ENCODE peak calls at places on chromosomes 6 and 20, in nine cellular contexts. One of them, this sample, is unnamed.

GRCh38 chr6:998551-998950 is 305.6 kb upstream of the EXOC2 start:
- DNase-seq in activated CD4-positive, alpha-beta T cell treated with anti-CD3 and anti-CD28 coated beads for 48 hours: no peak
- DNase-seq in EH: no peak
- DNase-seq in RCC 7860: no peak
- DNase-seq in fibroblast of villous mesenchyme: no peak
- DNase-seq in DMS153: no peak
- DNase-seq in A172: no peak
- DNase-seq in amniotic stem cell: no peak
- DNase-seq in posterior vena cava: no peak
- DNase-seq in this sample: no peak

GRCh38 chr6:107491791-107492674 is 2.1 kb downstream of the SOBP start:
- DNase-seq in amniotic stem cell: no peak
- DNase-seq in posterior vena cava: peak
- DNase-seq in EH: peak
- DNase-seq in activated CD4-positive, alpha-beta T cell treated with anti-CD3 and anti-CD28 coated beads for 48 hours: no peak
- DNase-seq in RCC 7860: no peak
- DNase-seq in fibroblast of villous mesenchyme: peak
- DNase-seq in DMS153: no peak
- DNase-seq in A172: no peak
- DNase-seq in this sample: no peak

GRCh38 chr20:330233-331149 is 5.1 kb downstream of the SOX12 start:
- DNase-seq in EH: peak
- DNase-seq in posterior vena cava: peak
- DNase-seq in activated CD4-positive, alpha-beta T cell treated with anti-CD3 and anti-CD28 coated beads for 48 hours: peak
- DNase-seq in fibroblast of villous mesenchyme: peak
- DNase-seq in RCC 7860: peak
- DNase-seq in A172: peak
- DNase-seq in DMS153: peak
- DNase-seq in amniotic stem cell: peak
- DNase-seq in this sample: peak

GRCh38 chr6:168865-169455 is 123.3 kb upstream of the DUSP22 start:
- DNase-seq in fibroblast of villous mesenchyme: peak
- DNase-seq in RCC 7860: peak
- DNase-seq in EH: peak
- DNase-seq in amniotic stem cell: no peak
- DNase-seq in posterior vena cava: no peak
- DNase-seq in activated CD4-positive, alpha-beta T cell treated with anti-CD3 and anti-CD28 coated beads for 48 hours: no peak
- DNase-seq in DMS153: peak
- DNase-seq in A172: peak
- DNase-seq in this sample: peak

GRCh38 chr6:1146500-1146899 is 165.4 kb upstream of the FOXQ1 start:
- DNase-seq in amniotic stem cell: no peak
- DNase-seq in DMS153: no peak
- DNase-seq in fibroblast of villous mesenchyme: no peak
- DNase-seq in posterior vena cava: no peak
- DNase-seq in activated CD4-positive, alpha-beta T cell treated with anti-CD3 and anti-CD28 coated beads for 48 hours: no peak
- DNase-seq in A172: no peak
- DNase-seq in EH: no peak
- DNase-seq in RCC 7860: no peak
- DNase-seq in this sample: no peak

GRCh38 chr6:136546321-136546720 is 3.9 kb downstream of the MAP7 start:
- DNase-seq in activated CD4-positive, alpha-beta T cell treated with anti-CD3 and anti-CD28 coated beads for 48 hours: no peak
- DNase-seq in posterior vena cava: no peak
- DNase-seq in A172: no peak
- DNase-seq in fibroblast of villous mesenchyme: no peak
- DNase-seq in amniotic stem cell: no peak
- DNase-seq in RCC 7860: peak
- DNase-seq in DMS153: no peak
- DNase-seq in EH: no peak
- DNase-seq in this sample: no peak

GRCh38 chr6:155328539-155329459 is 14.5 kb upstream of the TFB1M start:
- DNase-seq in fibroblast of villous mesenchyme: no peak
- DNase-seq in amniotic stem cell: no peak
- DNase-seq in EH: peak
- DNase-seq in posterior vena cava: no peak
- DNase-seq in activated CD4-positive, alpha-beta T cell treated with anti-CD3 and anti-CD28 coated beads for 48 hours: no peak
- DNase-seq in DMS153: peak
- DNase-seq in A172: no peak
- DNase-seq in RCC 7860: no peak
- DNase-seq in this sample: no peak

GRCh38 chr6:14656676-14657075 is 539.1 kb downstream of the CD83 start:
- DNase-seq in EH: no peak
- DNase-seq in activated CD4-positive, alpha-beta T cell treated with anti-CD3 and anti-CD28 coated beads for 48 hours: no peak
- DNase-seq in DMS153: no peak
- DNase-seq in RCC 7860: no peak
- DNase-seq in A172: no peak
- DNase-seq in posterior vena cava: no peak
- DNase-seq in fibroblast of villous mesenchyme: no peak
- DNase-seq in amniotic stem cell: no peak
- DNase-seq in this sample: no peak

GRCh38 chr20:37711987-37712961 is 18.4 kb downstream of the CTNNBL1 start:
- DNase-seq in DMS153: no peak
- DNase-seq in amniotic stem cell: no peak
- DNase-seq in A172: no peak
- DNase-seq in RCC 7860: no peak
- DNase-seq in EH: no peak
- DNase-seq in activated CD4-positive, alpha-beta T cell treated with anti-CD3 and anti-CD28 coated beads for 48 hours: no peak
- DNase-seq in fibroblast of villous mesenchyme: no peak
- DNase-seq in posterior vena cava: no peak
- DNase-seq in this sample: no peak

GRCh38 chr6:168198302-168199180 is 119.5 kb upstream of the FRMD1 start:
- DNase-seq in A172: no peak
- DNase-seq in DMS153: no peak
- DNase-seq in RCC 7860: no peak
- DNase-seq in posterior vena cava: peak
- DNase-seq in activated CD4-positive, alpha-beta T cell treated with anti-CD3 and anti-CD28 coated beads for 48 hours: no peak
- DNase-seq in EH: no peak
- DNase-seq in fibroblast of villous mesenchyme: no peak
- DNase-seq in amniotic stem cell: no peak
- DNase-seq in this sample: no peak

GRCh38 chr6:130632897-130633296 is 194.3 kb upstream of the SMLR1 start:
- DNase-seq in fibroblast of villous mesenchyme: no peak
- DNase-seq in A172: no peak
- DNase-seq in posterior vena cava: no peak
- DNase-seq in amniotic stem cell: no peak
- DNase-seq in activated CD4-positive, alpha-beta T cell treated with anti-CD3 and anti-CD28 coated beads for 48 hours: no peak
- DNase-seq in EH: no peak
- DNase-seq in DMS153: no peak
- DNase-seq in RCC 7860: no peak
- DNase-seq in this sample: no peak

GRCh38 chr20:62824476-62825287 is 7.8 kb downstream of the COL9A3 start:
- DNase-seq in RCC 7860: no peak
- DNase-seq in EH: peak
- DNase-seq in A172: peak
- DNase-seq in amniotic stem cell: no peak
- DNase-seq in DMS153: peak
- DNase-seq in activated CD4-positive, alpha-beta T cell treated with anti-CD3 and anti-CD28 coated beads for 48 hours: peak
- DNase-seq in fibroblast of villous mesenchyme: peak
- DNase-seq in posterior vena cava: no peak
- DNase-seq in this sample: peak

GRCh38 chr20:58268421-58268821 is 40.0 kb upstream of the ANKRD60 start:
- DNase-seq in amniotic stem cell: no peak
- DNase-seq in DMS153: no peak
- DNase-seq in EH: no peak
- DNase-seq in fibroblast of villous mesenchyme: no peak
- DNase-seq in A172: no peak
- DNase-seq in activated CD4-positive, alpha-beta T cell treated with anti-CD3 and anti-CD28 coated beads for 48 hours: no peak
- DNase-seq in RCC 7860: no peak
- DNase-seq in posterior vena cava: no peak
- DNase-seq in this sample: no peak

GRCh38 chr6:149157126-149157525 is 160.4 kb upstream of the TAB2 start:
- DNase-seq in amniotic stem cell: no peak
- DNase-seq in DMS153: no peak
- DNase-seq in activated CD4-positive, alpha-beta T cell treated with anti-CD3 and anti-CD28 coated beads for 48 hours: no peak
- DNase-seq in fibroblast of villous mesenchyme: no peak
- DNase-seq in RCC 7860: no peak
- DNase-seq in posterior vena cava: no peak
- DNase-seq in A172: no peak
- DNase-seq in EH: no peak
- DNase-seq in this sample: no peak

GRCh38 chr6:25027221-25027916 is 91.6 kb upstream of the RIPOR2 start:
- DNase-seq in activated CD4-positive, alpha-beta T cell treated with anti-CD3 and anti-CD28 coated beads for 48 hours: peak
- DNase-seq in amniotic stem cell: no peak
- DNase-seq in DMS153: peak
- DNase-seq in posterior vena cava: no peak
- DNase-seq in fibroblast of villous mesenchyme: no peak
- DNase-seq in A172: no peak
- DNase-seq in RCC 7860: no peak
- DNase-seq in EH: no peak
- DNase-seq in this sample: no peak

GRCh38 chr6:37614059-37614940 is 83.4 kb downstream of the MDGA1 start:
- DNase-seq in RCC 7860: no peak
- DNase-seq in amniotic stem cell: no peak
- DNase-seq in fibroblast of villous mesenchyme: no peak
- DNase-seq in A172: no peak
- DNase-seq in EH: no peak
- DNase-seq in DMS153: no peak
- DNase-seq in posterior vena cava: peak
- DNase-seq in activated CD4-positive, alpha-beta T cell treated with anti-CD3 and anti-CD28 coated beads for 48 hours: no peak
- DNase-seq in this sample: peak

GRCh38 chr6:20699402-20699801 is 165.1 kb downstream of the CDKAL1 start:
- DNase-seq in fibroblast of villous mesenchyme: peak
- DNase-seq in RCC 7860: no peak
- DNase-seq in activated CD4-positive, alpha-beta T cell treated with anti-CD3 and anti-CD28 coated beads for 48 hours: no peak
- DNase-seq in posterior vena cava: no peak
- DNase-seq in amniotic stem cell: no peak
- DNase-seq in DMS153: peak
- DNase-seq in EH: no peak
- DNase-seq in A172: no peak
- DNase-seq in this sample: peak

GRCh38 chr6:104958720-104959452 is 2.0 kb downstream of the LIN28B start:
- DNase-seq in DMS153: no peak
- DNase-seq in EH: no peak
- DNase-seq in RCC 7860: no peak
- DNase-seq in posterior vena cava: no peak
- DNase-seq in activated CD4-positive, alpha-beta T cell treated with anti-CD3 and anti-CD28 coated beads for 48 hours: no peak
- DNase-seq in A172: no peak
- DNase-seq in fibroblast of villous mesenchyme: peak
- DNase-seq in amniotic stem cell: no peak
- DNase-seq in this sample: no peak

GRCh38 chr6:38208028-38208427 is 388.5 kb downstream of the ZFAND3 start:
- DNase-seq in activated CD4-positive, alpha-beta T cell treated with anti-CD3 and anti-CD28 coated beads for 48 hours: no peak
- DNase-seq in RCC 7860: no peak
- DNase-seq in posterior vena cava: no peak
- DNase-seq in DMS153: no peak
- DNase-seq in EH: no peak
- DNase-seq in A172: no peak
- DNase-seq in amniotic stem cell: no peak
- DNase-seq in fibroblast of villous mesenchyme: no peak
- DNase-seq in this sample: no peak

GRCh38 chr6:48176909-48177308 is 65.9 kb upstream of the PTCHD4 start:
- DNase-seq in EH: no peak
- DNase-seq in RCC 7860: no peak
- DNase-seq in posterior vena cava: no peak
- DNase-seq in fibroblast of villous mesenchyme: no peak
- DNase-seq in A172: no peak
- DNase-seq in amniotic stem cell: no peak
- DNase-seq in DMS153: no peak
- DNase-seq in activated CD4-positive, alpha-beta T cell treated with anti-CD3 and anti-CD28 coated beads for 48 hours: no peak
- DNase-seq in this sample: no peak